ENCODE peak calls at places on chromosomes 2 and 18, in four cellular contexts. One of them, this sample, is unnamed.

GRCh38 chr2:66495788-66496640 is 61.1 kb downstream of the MEIS1 start:
- DNase-seq in heart right ventricle: peak
- DNase-seq in endodermal cell: peak
- DNase-seq in hepatocyte: peak
- DNase-seq in this sample: peak

GRCh38 chr2:99974966-99975365 is 167.4 kb downstream of the AFF3 start:
- DNase-seq in heart right ventricle: no peak
- DNase-seq in endodermal cell: no peak
- DNase-seq in hepatocyte: no peak
- DNase-seq in this sample: no peak

GRCh38 chr2:64421199-64421598 is 32.8 kb upstream of the LGALSL start:
- DNase-seq in heart right ventricle: no peak
- DNase-seq in endodermal cell: no peak
- DNase-seq in hepatocyte: no peak
- DNase-seq in this sample: no peak

GRCh38 chr18:41955688-41956087 is 654 bp downstream of the PIK3C3 start:
- DNase-seq in heart right ventricle: no peak
- DNase-seq in endodermal cell: no peak
- DNase-seq in hepatocyte: no peak
- DNase-seq in this sample: no peak

GRCh38 chr2:31322376-31322775 is 88.4 kb downstream of the EHD3 start:
- DNase-seq in heart right ventricle: peak
- DNase-seq in endodermal cell: no peak
- DNase-seq in hepatocyte: no peak
- DNase-seq in this sample: no peak

GRCh38 chr2:173998386-173998785 is 33.2 kb upstream of the SP3 start:
- DNase-seq in heart right ventricle: peak
- DNase-seq in endodermal cell: no peak
- DNase-seq in hepatocyte: no peak
- DNase-seq in this sample: no peak

GRCh38 chr2:217844696-217845095 is 158.1 kb downstream of the TNS1 start:
- DNase-seq in heart right ventricle: no peak
- DNase-seq in endodermal cell: no peak
- DNase-seq in hepatocyte: no peak
- DNase-seq in this sample: no peak

GRCh38 chr2:166127217-166128155 is at the start of gene SCN1A:
- DNase-seq in heart right ventricle: no peak
- DNase-seq in endodermal cell: peak
- DNase-seq in hepatocyte: peak
- DNase-seq in this sample: peak

GRCh38 chr2:70523996-70524965 is 29.3 kb downstream of the TGFA start:
- DNase-seq in heart right ventricle: no peak
- DNase-seq in endodermal cell: peak
- DNase-seq in hepatocyte: no peak
- DNase-seq in this sample: no peak

GRCh38 chr2:229884775-229885699 is 36.8 kb downstream of the TRIP12 start:
- DNase-seq in heart right ventricle: no peak
- DNase-seq in endodermal cell: no peak
- DNase-seq in hepatocyte: no peak
- DNase-seq in this sample: no peak

GRCh38 chr2:15122915-15123314 is 438.2 kb downstream of the NBAS start:
- DNase-seq in heart right ventricle: no peak
- DNase-seq in endodermal cell: no peak
- DNase-seq in hepatocyte: no peak
- DNase-seq in this sample: no peak

GRCh38 chr2:126930970-126931590 is 32.4 kb downstream of the TEX51 start:
- DNase-seq in heart right ventricle: no peak
- DNase-seq in endodermal cell: peak
- DNase-seq in hepatocyte: no peak
- DNase-seq in this sample: no peak

GRCh38 chr2:202944816-202945215 is 32.7 kb downstream of the CARF start:
- DNase-seq in heart right ventricle: no peak
- DNase-seq in endodermal cell: no peak
- DNase-seq in hepatocyte: no peak
- DNase-seq in this sample: no peak

GRCh38 chr2:20314562-20315521 is 35.8 kb downstream of the PUM2 start:
- DNase-seq in heart right ventricle: no peak
- DNase-seq in endodermal cell: no peak
- DNase-seq in hepatocyte: no peak
- DNase-seq in this sample: no peak

GRCh38 chr2:238230699-238231098 is 9.1 kb downstream of the HES6 start:
- DNase-seq in heart right ventricle: no peak
- DNase-seq in endodermal cell: no peak
- DNase-seq in hepatocyte: no peak
- DNase-seq in this sample: no peak
- H3K27ac ChIP-seq in heart right ventricle: no peak
- H3K27ac ChIP-seq in endodermal cell: no peak
- H3K27ac ChIP-seq in hepatocyte: no peak
- H3K27ac ChIP-seq in this sample: no peak

GRCh38 chr2:191321861-191322662 is 76.9 kb downstream of the MYO1B start:
- DNase-seq in heart right ventricle: peak
- DNase-seq in endodermal cell: peak
- DNase-seq in hepatocyte: no peak
- DNase-seq in this sample: peak
- TF ChIP-seq CTCF in heart right ventricle: peak
- TF ChIP-seq CTCF in endodermal cell: peak
- TF ChIP-seq CTCF in hepatocyte: no peak
- TF ChIP-seq CTCF in this sample: no peak

DNA sequence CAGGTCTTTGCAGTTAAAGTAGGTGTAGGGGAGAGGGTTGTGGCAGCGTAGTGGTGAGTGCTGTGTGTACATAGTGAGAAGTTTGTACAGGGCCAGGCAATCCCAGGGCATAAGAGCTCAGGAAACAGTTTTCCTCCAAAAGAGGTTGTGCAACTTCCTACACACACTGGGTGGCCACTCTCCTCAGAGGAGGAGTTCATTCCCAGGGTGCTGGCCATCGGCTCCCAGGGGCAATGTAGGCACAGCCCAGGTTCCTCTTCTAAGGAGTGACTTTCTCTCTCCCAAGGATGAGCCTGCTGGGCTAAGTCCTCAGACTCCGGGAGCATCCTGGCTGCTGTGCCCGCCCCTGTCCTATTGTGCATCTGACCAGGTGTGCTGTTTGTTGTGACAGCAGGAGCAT is 3.0 kb downstream of the ACOXL start:
- DNase-seq in heart right ventricle: no peak
- DNase-seq in endodermal cell: peak
- DNase-seq in hepatocyte: no peak
- DNase-seq in this sample: no peak
- H3K27ac ChIP-seq in heart right ventricle: no peak
- H3K27ac ChIP-seq in endodermal cell: no peak
- H3K27ac ChIP-seq in hepatocyte: no peak
- H3K27ac ChIP-seq in this sample: no peak

DNA sequence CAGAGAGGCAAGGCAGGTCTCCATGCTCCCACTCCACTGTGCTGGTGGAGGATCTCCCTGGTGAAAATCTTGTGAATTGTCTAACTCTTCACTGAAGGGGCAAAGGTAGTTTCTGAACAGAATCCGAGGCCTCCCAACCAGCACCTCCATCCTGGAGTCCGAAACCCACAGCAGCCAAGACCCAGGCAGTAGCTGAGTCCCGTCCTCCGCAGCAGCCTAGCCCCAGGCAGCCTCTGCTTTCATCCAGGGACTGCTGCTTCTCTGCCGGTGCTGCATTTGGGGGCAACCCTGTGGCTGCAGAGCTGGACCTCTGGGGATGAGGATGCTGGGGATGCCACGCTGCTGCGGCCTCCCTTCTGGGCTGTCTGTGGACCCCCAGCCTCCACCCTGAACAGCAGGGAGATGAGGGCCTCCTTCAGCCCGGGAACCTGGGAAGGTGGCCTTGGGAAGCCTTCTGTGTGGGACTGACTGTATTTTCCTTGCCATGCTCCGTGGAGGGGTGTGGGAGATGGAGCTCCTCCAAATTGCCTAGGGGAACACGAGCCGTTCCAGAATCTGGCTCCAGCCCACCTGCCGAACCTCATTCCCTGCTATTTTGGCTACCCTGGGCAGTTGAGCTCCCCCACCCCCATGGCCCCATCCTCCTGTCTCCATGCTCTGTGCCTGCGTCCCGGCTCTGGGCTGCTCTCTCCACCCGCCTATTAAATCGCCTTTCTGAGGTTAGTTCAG is 48.1 kb downstream of the GREB1 start:
- DNase-seq in heart right ventricle: no peak
- DNase-seq in endodermal cell: no peak
- DNase-seq in hepatocyte: no peak
- DNase-seq in this sample: no peak
- TF ChIP-seq CTCF in heart right ventricle: no peak
- TF ChIP-seq CTCF in endodermal cell: no peak
- TF ChIP-seq CTCF in hepatocyte: no peak
- TF ChIP-seq CTCF in this sample: no peak